ENCODE peak calls at places on chromosomes 7 and 10, in four cellular contexts. N is mammary epithelial cell, Z is cardiac fibroblast, O is fibroblast of the aortic adventitia. H is an unnamed sample.

GRCh38 chr7:132518102-132518838 is 58.0 kb downstream of the PLXNA4 start:
- DNase-seq in N (no peak), Z (peak; percentile 8), O (peak; percentile 8), H (no peak)

GRCh38 chr10:79298403-79299244 is 48.6 kb upstream of the PPIF start:
- DNase-seq in N (peak; percentile 90), Z (peak; percentile 96), O (peak; percentile 94), H (peak; percentile 98)

GRCh38 chr7:30285067-30285530 is 702 bp downstream of the ZNRF2 start:
- DNase-seq in N (no peak), Z (no peak), O (no peak), H (no peak)

GRCh38 chr7:69699949-69700715 is 101.9 kb downstream of the AUTS2 start:
- DNase-seq in N (no peak), Z (no peak), O (no peak), H (no peak)

GRCh38 chr10:60517805-60518204 is 128.1 kb upstream of the ANK3 start:
- DNase-seq in N (no peak), Z (peak; percentile 29), O (peak; percentile 28), H (no peak)

GRCh38 chr10:30422981-30423654 is 10.9 kb upstream of the MAP3K8 start:
- DNase-seq in N (peak; percentile 78), Z (peak; percentile 79), O (peak; percentile 60), H (peak; percentile 75)

GRCh38 chr7:83837683-83838082 is 188.7 kb upstream of the SEMA3E start:
- DNase-seq in N (no peak), Z (no peak), O (no peak), H (no peak)

GRCh38 chr7:16923019-16923418 is 41.2 kb upstream of the AGR3 start:
- DNase-seq in N (no peak), Z (no peak), O (peak; percentile 13), H (no peak)

GRCh38 chr10:133379152-133379800 is at the start of gene PAOX:
- DNase-seq in N (peak; percentile 84), Z (peak; percentile 59), O (peak; percentile 56), H (peak; percentile 33)

GRCh38 chr7:78924581-78924980 is 528.9 kb downstream of the MAGI2 start:
- DNase-seq in N (peak; percentile 4), Z (peak; percentile 52), O (peak; percentile 45), H (peak; percentile 24)
- TF ChIP-seq CTCF in N (peak; percentile 24), Z (no peak), O (peak; percentile 14), H (peak; percentile 78)

DNA sequence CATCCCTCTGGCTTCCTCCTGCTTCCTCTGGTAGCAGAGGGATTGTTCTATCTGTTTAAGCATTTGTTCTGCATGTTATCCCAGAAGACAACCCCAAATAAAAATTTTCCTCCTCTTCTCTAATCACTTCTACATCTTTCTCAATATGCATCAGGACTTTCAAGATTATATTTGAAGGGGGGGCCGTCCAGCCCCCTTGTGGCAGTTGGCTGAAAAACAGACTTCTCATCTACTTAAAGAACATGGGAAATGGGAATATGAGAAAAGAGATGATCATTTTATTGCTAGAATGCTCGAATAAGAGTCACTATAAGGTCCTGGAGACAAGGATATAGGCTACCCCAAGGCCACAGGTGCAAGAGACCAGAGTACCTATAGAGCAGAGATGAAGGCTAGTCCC is 466.0 kb downstream of the REEP3 start:
- DNase-seq in N (no peak), Z (no peak), O (no peak), H (no peak)
- TF ChIP-seq CTCF in N (no peak), Z (peak; percentile 1), O (no peak), H (no peak)

GRCh38 chr7:81501220-81501619 is 268.6 kb downstream of the HGF start:
- DNase-seq in N (no peak), Z (peak; percentile 86), O (peak; percentile 80), H (peak; percentile 36)
- TF ChIP-seq CTCF in N (no peak), Z (peak; percentile 40), O (peak; percentile 32), H (peak; percentile 72)

GRCh38 chr7:135662373-135663114 is at the start of gene STMP1:
- DNase-seq in N (peak; percentile 89), Z (peak; percentile 96), O (peak; percentile 93), H (peak; percentile 91)
- TF ChIP-seq CTCF in N (peak; percentile 31), Z (peak; percentile 71), O (peak; percentile 74), H (peak; percentile 86)

H was measured in HFFc6.